ENCODE peak calls at places on chromosomes 2 and 18, in seven cellular contexts. A is PC-9, N is right atrium auricular region, I is MM.1S, W is dorsolateral prefrontal cortex, B is sigmoid colon, G is neuronal stem cell. H is an unnamed sample.

GRCh38 chr2:190443778-190444481 is 35.8 kb downstream of the MFSD6 start:
- DNase-seq in A (no peak), N (no peak), I (no peak), W (no peak), B (no peak), G (no peak), H (no peak)

GRCh38 chr2:111052621-111053020 is 68.1 kb upstream of the BCL2L11 start:
- DNase-seq in A (no peak), N (no peak), I (no peak), W (no peak), B (no peak), G (no peak), H (no peak)

GRCh38 chr2:47307066-47307465 is 95.9 kb upstream of the MSH2 start:
- DNase-seq in A (peak; percentile 67), N (no peak), I (no peak), W (no peak), B (no peak), G (no peak), H (no peak)

GRCh38 chr2:216292886-216293291 is 79.4 kb downstream of the MARCHF4 start:
- DNase-seq in A (no peak), N (no peak), I (no peak), W (peak; percentile 82), B (no peak), G (no peak), H (no peak)

GRCh38 chr18:58581265-58581664 is 47.6 kb downstream of the ALPK2 start:
- DNase-seq in A (peak; percentile 76), N (no peak), I (no peak), W (no peak), B (no peak), G (no peak), H (no peak)

GRCh38 chr2:88709117-88709739 is 17.8 kb downstream of the RPIA start:
- DNase-seq in A (peak; percentile 78), N (no peak), I (no peak), W (no peak), B (no peak), G (no peak), H (no peak)

GRCh38 chr2:119426801-119427395 is 4.8 kb upstream of the TMEM37 start:
- DNase-seq in A (peak; percentile 47), N (no peak), I (no peak), W (no peak), B (peak; percentile 78), G (no peak), H (no peak)

GRCh38 chr18:23824235-23824634 is 135.0 kb downstream of the LAMA3 start:
- DNase-seq in A (no peak), N (no peak), I (no peak), W (no peak), B (no peak), G (no peak), H (no peak)

GRCh38 chr18:69845588-69846506 is 101.8 kb downstream of the CD226 start:
- DNase-seq in A (no peak), N (no peak), I (no peak), W (peak; percentile 31), B (no peak), G (no peak), H (no peak)

GRCh38 chr2:171174075-171174474 is 13.4 kb upstream of the TLK1 start:
- DNase-seq in A (peak; percentile 71), N (no peak), I (no peak), W (no peak), B (no peak), G (no peak), H (no peak)

GRCh38 chr2:20226152-20226545 is 1.2 kb upstream of the SDC1 start:
- DNase-seq in A (no peak), N (no peak), I (no peak), W (no peak), B (peak; percentile 36), G (no peak), H (no peak)
- H3K27me3 ChIP-seq in A (no peaks in the 10 kb centered on the region), N (no peaks in the 10 kb centered on the region), I (no peaks in the 10 kb centered on the region), W (peaks cover 3% of the 10 kb centered on the region), B (no peaks in the 10 kb centered on the region), G (peaks cover 5% of the 10 kb centered on the region), H (no peaks in the 10 kb centered on the region)

DNA sequence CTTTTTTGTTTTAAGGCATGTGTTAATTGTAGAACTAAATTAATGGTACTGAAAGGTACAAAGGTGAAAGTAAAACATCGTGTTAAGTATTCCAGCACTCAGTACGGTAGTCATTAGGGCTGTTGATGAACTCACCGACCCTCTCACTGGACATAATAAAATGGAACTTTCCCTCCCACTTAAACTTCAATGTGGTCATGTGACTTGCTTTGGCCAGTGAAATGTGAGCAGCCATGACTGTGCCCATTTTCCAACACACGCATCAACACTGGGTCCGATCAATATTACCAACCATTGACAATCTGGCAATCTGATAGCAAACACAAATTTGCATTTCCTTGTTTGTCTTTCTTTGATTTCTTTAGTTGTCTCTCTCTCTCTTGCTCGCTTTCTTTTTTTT is 125.1 kb downstream of the SPP2 start:
- DNase-seq in A (no peak), N (no peak), I (no peak), W (no peak), B (no peak), G (no peak), H (no peak)
- H3K27me3 ChIP-seq in A (no peaks in the 10 kb centered on the region), N (no peaks in the 10 kb centered on the region), I (no peaks in the 10 kb centered on the region), W (peaks cover 3% of the 10 kb centered on the region), B (peaks cover 7% of the 10 kb centered on the region), G (no peaks in the 10 kb centered on the region), H (no peaks in the 10 kb centered on the region)

DNA sequence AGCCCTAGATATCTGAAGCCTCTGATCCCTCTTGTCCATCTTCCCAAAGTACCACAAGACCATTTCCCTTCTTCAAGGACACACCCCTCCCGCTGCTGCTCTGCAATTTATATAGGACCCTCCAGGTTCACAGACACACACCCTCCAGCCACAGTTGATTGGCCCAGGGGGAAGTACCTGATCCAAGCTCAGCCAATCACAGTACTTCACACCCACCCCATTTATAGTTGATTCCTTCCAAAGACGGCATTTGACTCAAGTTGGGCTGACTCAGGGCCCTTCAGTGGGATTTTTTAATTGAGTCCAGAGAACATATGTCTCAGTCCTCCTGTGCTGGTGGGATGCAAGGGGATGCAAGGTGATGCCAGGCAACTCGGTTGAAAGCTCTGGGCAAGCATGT is 59.2 kb downstream of the GYPC start:
- DNase-seq in A (no peak), N (peak; percentile 2), I (no peak), W (no peak), B (no peak), G (no peak), H (no peak)
- H3K27me3 ChIP-seq in A (peaks cover 58% of the 10 kb centered on the region), N (no peaks in the 10 kb centered on the region), I (no peaks in the 10 kb centered on the region), W (no peaks in the 10 kb centered on the region), B (no peaks in the 10 kb centered on the region), G (no peaks in the 10 kb centered on the region), H (no peaks in the 10 kb centered on the region)

GRCh38 chr18:22167091-22167470 is 2.3 kb upstream of the GATA6 start:
- DNase-seq in A (no peak), N (peak; percentile 73), I (no peak), W (no peak), B (no peak), G (no peak), H (no peak)
- H3K27me3 ChIP-seq in A (no peaks in the 10 kb centered on the region), N (no peaks in the 10 kb centered on the region), I (no peaks in the 10 kb centered on the region), W (peaks cover 95% of the 10 kb centered on the region), B (peaks cover 96% of the 10 kb centered on the region), G (peaks cover 100% of the 10 kb centered on the region), H (peaks cover 76% of the 10 kb centered on the region)